ENCODE peak calls at places on chromosomes 4 and X, in eight cellular contexts. D is CD8-positive, alpha-beta memory T cell; R is H1; Y is mucosa of descending colon; G is IMR-90; S is aorta; O is tibial artery; P is left ventricle myocardium inferior. A is an unnamed sample.

GRCh38 chr4:14924945-14925344 is 77.3 kb upstream of the CPEB2 start:
- DNase-seq in R (no peak), D (peak), Y (no peak), O (no peak), G (no peak), S (no peak), P (no peak), A (no peak)

GRCh38 chrX:136711147-136711546 is 63.2 kb downstream of the CD40LG start:
- DNase-seq in P (peak), R (no peak), Y (no peak), G (peak), D (no peak), S (no peak), O (peak), A (no peak)

GRCh38 chrX:20019672-20020365 is 29.0 kb upstream of the BCLAF3 start:
- DNase-seq in R (no peak), D (no peak), P (peak), G (no peak), S (no peak), O (no peak), Y (no peak), A (no peak)

GRCh38 chrX:104488811-104489210 is 77.2 kb upstream of the IL1RAPL2 start:
- DNase-seq in O (no peak), S (no peak), G (no peak), Y (no peak), D (no peak), P (no peak), R (no peak), A (no peak)

GRCh38 chrX:3599787-3600465 is 113.5 kb downstream of the PRKX start:
- DNase-seq in Y (no peak), D (no peak), O (no peak), R (no peak), S (no peak), G (no peak), P (no peak), A (no peak)

GRCh38 chr4:184362338-184362737 is 112.0 kb downstream of the IRF2 start:
- DNase-seq in P (no peak), G (no peak), O (no peak), Y (no peak), R (no peak), D (no peak), S (no peak), A (no peak)

GRCh38 chrX:11533211-11533651 is 132.5 kb downstream of the ARHGAP6 start:
- DNase-seq in R (no peak), D (peak), P (no peak), S (no peak), Y (no peak), G (peak), O (no peak), A (peak)

GRCh38 chr4:169205146-169205806 is 65.5 kb downstream of the SH3RF1 start:
- DNase-seq in Y (no peak), P (no peak), O (no peak), D (no peak), G (no peak), S (no peak), R (no peak), A (no peak)

GRCh38 chrX:135707880-135708279 is 5.6 kb upstream of the CT45A1 start:
- DNase-seq in P (no peak), R (peak), G (no peak), S (no peak), Y (no peak), O (no peak), D (no peak), A (no peak)

GRCh38 chrX:43655151-43655676 is 885 bp upstream of the MAOA start:
- DNase-seq in G (peak), D (peak), O (peak), R (peak), P (peak), S (peak), Y (peak), A (no peak)

GRCh38 chr4:53847935-53848334 is 216.5 kb downstream of the CHIC2 start:
- DNase-seq in Y (no peak), G (no peak), O (no peak), P (no peak), S (no peak), D (no peak), R (no peak), A (no peak)

GRCh38 chr4:167555338-167556022 is 321.2 kb upstream of the SPOCK3 start:
- DNase-seq in O (no peak), R (no peak), P (no peak), S (no peak), D (no peak), G (no peak), Y (no peak), A (no peak)

GRCh38 chrX:49999048-49999447 is 76.7 kb downstream of the CLCN5 start:
- DNase-seq in S (no peak), G (no peak), O (no peak), R (no peak), D (no peak), P (no peak), Y (no peak), A (no peak)

GRCh38 chrX:24148118-24148517 is 1.4 kb upstream of the ZFX start:
- DNase-seq in D (peak), G (peak), O (no peak), R (no peak), S (no peak), P (no peak), Y (no peak), A (no peak)

GRCh38 chrX:24144528-24144927 is 5.0 kb upstream of the ZFX start:
- DNase-seq in Y (no peak), D (no peak), O (no peak), R (no peak), G (no peak), S (no peak), P (no peak), A (no peak)

GRCh38 chrX:24147165-24147564 is 2.4 kb upstream of the ZFX start:
- DNase-seq in P (no peak), R (no peak), Y (no peak), S (no peak), D (no peak), G (no peak), O (no peak), A (no peak)

GRCh38 chrX:24145340-24146186 is 4.0 kb upstream of the ZFX start:
- DNase-seq in P (no peak), R (no peak), S (no peak), G (peak), D (no peak), Y (no peak), O (no peak), A (no peak)

DNA sequence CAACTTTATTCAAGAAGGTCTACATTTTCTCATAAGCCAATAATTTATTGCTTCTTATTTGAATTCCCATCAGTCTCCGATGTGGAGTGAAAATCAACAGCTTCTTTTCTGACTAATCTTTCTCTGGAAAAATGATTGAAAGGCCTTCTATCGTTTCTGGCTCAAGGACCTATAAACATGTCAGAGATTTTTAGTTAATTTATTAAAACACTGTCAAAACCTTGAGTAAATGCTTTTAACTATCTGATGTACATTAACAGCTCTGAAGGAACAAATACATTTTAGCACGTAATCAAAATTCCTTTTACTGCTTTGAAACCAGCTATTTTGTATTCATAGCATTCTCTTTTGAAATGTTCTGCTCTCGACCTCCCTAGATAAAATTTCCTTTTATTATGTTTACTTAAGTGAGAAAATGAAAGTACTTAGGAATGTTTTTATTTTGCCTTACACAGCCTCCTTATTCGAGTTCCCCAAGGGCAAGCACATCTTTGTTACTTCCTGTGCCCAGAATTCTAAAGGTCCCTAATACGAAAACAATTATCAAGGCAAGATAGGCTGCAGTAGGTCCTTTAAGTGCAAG is 3.2 kb upstream of the ZFX start:
- DNase-seq in D (no peak), S (no peak), O (no peak), P (no peak), Y (no peak), R (no peak), G (peak), A (no peak)
- H3K4me3 ChIP-seq in D (no peak), S (no peak), O (no peak), P (peak), Y (no peak), R (no peak), G (peak), A (no peak)

GRCh38 chr4:5710065-5710961 is 688 bp upstream of the EVC start:
- DNase-seq in S (no peak), O (no peak), G (peak), R (no peak), D (no peak), P (no peak), Y (no peak), A (no peak)

GRCh38 chr4:5711479-5712184 is 631 bp downstream of the EVC start:
- DNase-seq in D (no peak), O (no peak), Y (no peak), G (peak), S (peak), P (peak), R (peak), A (no peak)

GRCh38 chr4:5712517-5712916 is 1.5 kb downstream of the EVC start:
- DNase-seq in P (no peak), D (no peak), Y (no peak), S (no peak), O (no peak), R (no peak), G (peak), A (no peak)

GRCh38 chr4:5712931-5713330 is 1.9 kb downstream of the EVC start:
- DNase-seq in G (no peak), Y (no peak), S (no peak), R (no peak), D (no peak), P (no peak), O (no peak), A (no peak)

DNA sequence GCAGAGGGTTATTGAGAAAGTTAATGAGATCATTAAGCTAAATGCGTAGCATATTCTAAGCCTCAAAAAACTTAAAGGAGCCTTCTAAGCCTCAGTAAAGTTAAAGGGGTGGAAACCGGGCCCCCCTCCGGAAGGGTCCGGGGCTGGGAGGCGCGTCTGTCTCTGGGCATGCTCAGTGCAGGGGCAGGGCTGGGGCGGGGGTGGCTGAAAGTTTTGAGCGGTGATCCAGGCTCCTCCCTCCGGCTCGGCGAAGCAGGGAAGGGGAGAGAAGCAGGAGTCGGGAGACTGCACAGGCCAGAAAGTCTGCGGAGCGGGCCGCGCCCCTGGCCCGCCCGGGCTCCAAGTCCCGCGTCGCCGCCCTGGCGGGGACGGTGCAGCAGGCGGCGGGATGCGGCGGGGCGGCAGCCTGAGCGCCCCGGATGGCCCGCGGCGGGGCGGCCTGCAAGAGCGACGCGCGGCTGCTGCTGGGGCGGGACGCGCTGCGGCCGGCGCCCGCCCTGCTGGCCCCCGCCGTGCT is at the start of gene EVC:
- DNase-seq in S (peak), D (no peak), O (peak), R (peak), P (peak), Y (peak), G (peak), A (no peak)
- H3K4me3 ChIP-seq in S (peak), D (no peak), O (peak), R (peak), P (peak), Y (no peak), G (peak), A (peak)

DNA sequence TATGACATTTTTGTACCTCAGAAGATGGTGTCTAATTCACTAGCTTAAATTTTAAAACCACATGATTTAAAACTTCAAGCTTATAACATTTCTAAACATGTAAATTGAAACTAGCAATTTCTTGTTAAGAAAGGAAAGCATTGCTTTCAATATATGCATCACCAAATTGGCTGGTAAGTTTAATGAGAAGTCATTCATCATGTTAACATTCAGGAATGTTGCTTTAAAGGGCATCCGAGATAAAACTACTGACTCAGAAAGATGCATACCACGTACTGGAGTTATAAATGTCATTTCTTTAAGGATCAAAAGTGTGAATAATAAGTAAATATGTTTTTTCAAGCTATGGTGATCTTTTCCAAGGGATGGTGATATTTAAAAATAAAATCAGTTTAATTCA is 83.3 kb upstream of the VCX2 start:
- DNase-seq in O (no peak), Y (no peak), D (no peak), P (no peak), R (no peak), S (no peak), G (no peak), A (no peak)
- H3K4me3 ChIP-seq in O (no peak), Y (no peak), D (no peak), P (no peak), R (no peak), S (no peak), G (no peak), A (no peak)

DNA sequence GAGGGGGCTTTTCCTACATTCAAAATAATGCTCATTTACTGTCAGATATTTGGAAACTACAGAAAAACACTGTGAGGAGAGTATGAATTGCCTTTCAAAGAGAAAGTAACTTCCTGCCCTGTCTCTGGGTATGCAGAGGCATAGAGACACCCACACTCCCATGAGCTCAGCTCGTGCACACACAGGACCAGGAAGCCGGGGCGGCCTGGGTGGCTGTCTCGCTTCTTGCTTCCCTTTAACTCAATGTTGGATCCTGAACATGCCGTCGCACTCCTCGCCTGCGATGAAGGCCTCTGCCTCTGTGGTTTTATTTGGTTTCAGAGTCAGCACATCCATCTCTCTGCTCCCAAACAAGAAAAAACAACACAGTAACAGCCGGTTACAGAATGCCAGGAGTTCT is 40.1 kb upstream of the GPR78 start:
- DNase-seq in P (no peak), G (no peak), S (no peak), O (no peak), Y (no peak), R (no peak), D (no peak), A (no peak)
- H3K4me3 ChIP-seq in P (no peak), G (no peak), S (no peak), O (no peak), Y (no peak), R (no peak), D (no peak), A (no peak)

GRCh38 chrX:15496809-15497208 is 3.7 kb upstream of the PIR start:
- DNase-seq in P (no peak), Y (no peak), D (no peak), S (no peak), R (no peak), G (no peak), O (no peak), A (no peak)

GRCh38 chrX:15497865-15498264 is 2.7 kb upstream of the BMX start:
- DNase-seq in Y (no peak), D (peak), G (peak), O (peak), R (peak), P (peak), S (no peak), A (no peak)

GRCh38 chrX:15498741-15499140 is 1.9 kb upstream of the BMX start:
- DNase-seq in G (no peak), R (no peak), D (no peak), Y (no peak), S (no peak), P (no peak), O (no peak), A (no peak)

GRCh38 chrX:15495801-15496200 is 2.7 kb upstream of the PIR start:
- DNase-seq in S (no peak), D (no peak), Y (no peak), G (no peak), P (no peak), R (no peak), O (no peak), A (no peak)

DNA sequence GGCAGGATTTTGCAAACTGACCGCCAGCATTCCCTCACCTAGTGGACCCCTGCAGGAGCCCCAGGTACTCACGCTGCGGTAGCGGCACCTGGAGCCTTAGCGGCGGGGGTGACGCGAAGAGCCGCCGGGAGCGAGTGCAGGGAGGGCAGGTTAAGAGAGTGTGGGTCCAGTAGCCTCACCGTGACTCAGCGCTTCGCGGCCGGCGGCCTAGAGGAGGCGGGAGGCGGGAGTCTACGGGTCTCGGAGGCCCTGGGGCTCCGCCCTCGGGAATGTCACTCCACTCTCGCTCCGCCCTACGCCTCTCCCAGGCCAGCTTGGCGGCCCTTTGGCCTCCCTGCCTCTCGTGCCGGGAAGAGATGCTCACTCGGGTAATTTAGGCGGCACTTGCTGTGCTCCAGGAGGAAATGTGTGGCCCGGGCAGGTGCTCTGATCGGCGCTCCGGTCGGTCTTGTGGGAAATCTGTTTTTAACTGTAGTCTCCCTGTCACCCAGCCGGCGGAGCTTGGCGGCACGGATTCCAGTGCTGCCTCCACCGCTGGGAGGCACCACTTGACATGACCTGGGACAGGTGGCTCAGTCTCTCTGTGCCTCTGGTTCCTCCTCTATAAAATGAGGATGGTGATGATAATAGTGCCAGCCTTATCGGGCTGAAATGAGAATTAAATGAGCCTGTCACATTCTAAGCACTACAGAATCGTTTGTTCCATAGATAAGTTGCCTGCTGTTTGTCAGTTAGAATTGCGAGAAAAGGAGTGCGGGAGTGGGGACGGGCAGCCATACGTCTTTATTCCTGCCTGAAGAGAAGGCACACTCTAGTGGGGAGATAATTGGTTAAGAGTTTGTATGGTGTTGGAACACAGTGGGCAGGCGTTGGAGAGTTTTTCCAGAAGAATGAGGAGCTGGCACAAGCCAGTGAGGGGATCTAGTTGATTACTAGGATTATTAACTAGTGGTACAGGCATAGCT is at the start of gene PIR:
- DNase-seq in Y (peak), P (peak), G (peak), D (peak), O (peak), S (peak), R (peak), A (no peak)
- H3K4me3 ChIP-seq in Y (no peak), P (peak), G (peak), D (peak), O (peak), S (peak), R (peak), A (peak)

GRCh38 chr4:163404080-163404479 is 60.4 kb downstream of the NPY5R start:
- DNase-seq in Y (no peak), P (no peak), O (no peak), R (no peak), S (no peak), D (no peak), G (no peak), A (no peak)
- H3K4me3 ChIP-seq in Y (no peak), P (peak), O (peak), R (no peak), S (peak), D (no peak), G (no peak), A (no peak)

DNA sequence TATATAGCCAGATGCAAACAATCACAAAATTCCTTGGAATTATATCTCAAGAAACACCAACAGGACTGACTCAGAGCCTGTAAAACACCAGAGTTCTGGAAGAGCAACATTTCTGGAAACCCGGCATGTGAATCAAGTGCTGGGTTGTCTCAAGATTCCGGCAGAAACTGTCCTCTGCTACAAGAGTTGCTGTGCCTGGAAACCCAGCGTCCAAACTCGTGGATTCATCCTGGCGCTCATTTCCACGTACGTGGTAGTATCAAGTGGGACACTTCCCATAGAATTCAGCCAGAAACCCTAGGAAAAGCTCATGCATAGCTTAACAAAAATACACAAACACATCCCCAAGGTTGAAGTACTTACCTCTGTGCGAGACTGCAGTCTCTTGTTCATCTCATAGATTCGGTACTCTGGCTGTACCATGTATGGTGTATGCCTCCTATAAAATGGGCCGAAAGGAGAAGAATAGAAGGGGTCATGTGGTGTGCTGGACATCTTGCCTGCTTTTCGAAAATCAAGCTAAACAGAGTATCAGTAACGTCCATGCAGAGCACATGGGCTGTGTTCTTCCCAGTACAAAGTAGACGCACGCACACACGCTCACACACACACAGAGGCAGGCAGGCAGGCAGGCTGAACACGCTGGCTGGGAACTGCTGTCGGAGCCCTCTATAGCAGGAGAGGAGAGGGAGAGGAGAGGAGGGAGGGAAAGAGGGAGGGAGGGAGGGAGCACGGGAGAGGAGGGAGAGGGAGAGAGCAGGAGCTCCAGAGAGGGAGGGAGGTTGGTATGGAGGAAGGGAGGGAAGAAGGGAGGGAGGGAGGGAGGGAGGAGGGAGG is at the start of gene LDB2:
- DNase-seq in O (peak), G (peak), Y (peak), D (no peak), P (peak), S (peak), R (peak), A (peak)
- H3K4me3 ChIP-seq in O (peak), G (peak), Y (no peak), D (no peak), P (peak), S (peak), R (peak), A (peak)

A was measured in AG04449.